ENCODE peak calls at places on chromosomes 12 and 14, in four cellular contexts. Q is HEK293T, L is GM12878, B is K562. N is an unnamed sample.

GRCh38 chr14:93731753-93732152 is 56.5 kb downstream of the PRIMA1 start:
- DNase-seq in Q (no peak), L (no peak), B (no peak), N (no peak)

GRCh38 chr14:55715889-55716288 is 135.9 kb downstream of the KTN1 start:
- DNase-seq in Q (no peak), L (no peak), B (no peak), N (no peak)

GRCh38 chr12:54606556-54606955 is 18.1 kb upstream of the PPP1R1A start:
- DNase-seq in Q (no peak), L (no peak), B (no peak), N (no peak)

GRCh38 chr12:113862570-113863454 is 103.3 kb downstream of the RBM19 start:
- DNase-seq in Q (no peak), L (peak), B (peak), N (no peak)

GRCh38 chr12:7156259-7157197 is 26.4 kb downstream of the CLSTN3 start:
- DNase-seq in Q (no peak), L (no peak), B (no peak), N (no peak)

GRCh38 chr14:69316449-69317391 is 56.8 kb downstream of the GALNT16 start:
- DNase-seq in Q (no peak), L (no peak), B (no peak), N (no peak)

GRCh38 chr12:93743999-93744689 is 67.0 kb downstream of the CRADD start:
- DNase-seq in Q (no peak), L (no peak), B (no peak), N (no peak)

GRCh38 chr12:130333341-130333740 is 4.3 kb upstream of the PIWIL1 start:
- DNase-seq in Q (no peak), L (no peak), B (no peak), N (no peak)

GRCh38 chr12:83893101-83893500 is 1019.5 kb downstream of the SLC6A15 start:
- DNase-seq in Q (no peak), L (no peak), B (no peak), N (no peak)

GRCh38 chr14:69005432-69006148 is 26.5 kb upstream of the ACTN1 start:
- DNase-seq in Q (no peak), L (no peak), B (no peak), N (peak)

GRCh38 chr12:33588082-33588712 is 148.6 kb upstream of the SYT10 start:
- DNase-seq in Q (no peak), L (no peak), B (peak), N (no peak)

GRCh38 chr14:100846309-100846859 is 20.5 kb downstream of the MEG3 start:
- DNase-seq in Q (no peak), L (no peak), B (no peak), N (no peak)

GRCh38 chr14:51157012-51157411 is 62.1 kb upstream of the TRIM9 start:
- DNase-seq in Q (peak), L (no peak), B (no peak), N (peak)

GRCh38 chr14:61438497-61438859 is 117.1 kb downstream of the PRKCH start:
- DNase-seq in Q (no peak), L (peak), B (no peak), N (no peak)

GRCh38 chr14:76931629-76932402 is 96.7 kb downstream of the IRF2BPL start:
- DNase-seq in Q (no peak), L (no peak), B (no peak), N (no peak)

GRCh38 chr12:20463920-20464524 is 95.7 kb downstream of the PDE3A start:
- DNase-seq in Q (no peak), L (no peak), B (no peak), N (peak)

GRCh38 chr12:56389215-56389850 is 26.7 kb upstream of the APOF start:
- DNase-seq in Q (no peak), L (no peak), B (no peak), N (no peak)

GRCh38 chr12:131076791-131077747 is 123.4 kb downstream of the ADGRD1 start:
- DNase-seq in Q (no peak), L (no peak), B (no peak), N (no peak)

GRCh38 chr14:28398501-28398900 is 368.1 kb upstream of the FOXG1 start:
- DNase-seq in Q (no peak), L (no peak), B (no peak), N (no peak)

GRCh38 chr12:101230547-101230946 is 20.5 kb upstream of the SLC5A8 start:
- DNase-seq in Q (no peak), L (no peak), B (no peak), N (no peak)

GRCh38 chr12:103523771-103524170 is 28.0 kb upstream of the C12orf42 start:
- DNase-seq in Q (no peak), L (no peak), B (no peak), N (no peak)

GRCh38 chr14:53615254-53615653 is 341.4 kb downstream of the BMP4 start:
- DNase-seq in Q (no peak), L (no peak), B (no peak), N (peak)

GRCh38 chr12:118436002-118436724 is 59.8 kb downstream of the SUDS3 start:
- DNase-seq in Q (no peak), L (no peak), B (peak), N (no peak)
- TF ChIP-seq SP1 in Q (no peak), L (no peak), B (no peak), N (no peak)

GRCh38 chr12:118238888-118239287 is 103.0 kb downstream of the PEBP1 start:
- DNase-seq in Q (no peak), L (peak), B (no peak), N (no peak)
- TF ChIP-seq FOXM1 in Q (no peak), L (no peak), B (no peak), N (no peak)

GRCh38 chr14:42715316-42715715 is 1108.6 kb downstream of the LRFN5 start:
- DNase-seq in Q (no peak), L (no peak), B (no peak), N (no peak)
- TF ChIP-seq SP1 in Q (no peak), L (no peak), B (no peak), N (no peak)

GRCh38 chr14:62599616-62600385 is 445.5 kb downstream of the KCNH5 start:
- DNase-seq in Q (no peak), L (no peak), B (no peak), N (no peak)
- TF ChIP-seq FOXM1 in Q (no peak), L (no peak), B (no peak), N (no peak)

DNA sequence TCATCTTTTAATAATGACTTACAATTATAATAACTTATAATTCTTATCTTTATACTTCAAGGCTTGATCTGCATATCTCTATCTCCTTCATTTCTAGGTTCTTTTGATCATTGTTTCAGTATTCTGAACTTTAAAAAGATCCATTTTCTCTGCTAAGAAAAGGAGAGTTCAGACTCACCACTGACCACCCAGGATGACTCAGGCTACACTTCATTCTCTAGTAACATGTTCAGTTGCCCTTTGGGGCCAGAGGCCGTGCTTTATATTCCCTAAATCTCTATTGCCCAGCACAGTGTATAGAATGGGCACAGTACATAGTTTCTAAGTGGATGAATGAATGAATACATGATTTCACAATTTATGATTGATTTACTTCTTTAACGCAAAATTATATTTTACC is 268.7 kb downstream of the AKAP6 start:
- DNase-seq in Q (no peak), L (no peak), B (no peak), N (no peak)
- TF ChIP-seq SP1 in Q (no peak), L (no peak), B (no peak), N (no peak)

GRCh38 chr14:40003773-40004172 is 571.5 kb upstream of the FBXO33 start:
- DNase-seq in Q (no peak), L (no peak), B (no peak), N (no peak)
- TF ChIP-seq FOXM1 in Q (no peak), L (no peak), B (no peak), N (no peak)

GRCh38 chr14:65001758-65002157 is 15.1 kb downstream of the FNTB start:
- DNase-seq in Q (no peak), L (no peak), B (no peak), N (no peak)

GRCh38 chr14:65000868-65001600 is 14.3 kb downstream of the FNTB start:
- DNase-seq in Q (no peak), L (no peak), B (no peak), N (no peak)

GRCh38 chr14:64997108-64997794 is 10.6 kb downstream of the FNTB start:
- DNase-seq in Q (no peak), L (no peak), B (no peak), N (no peak)

GRCh38 chr14:64995291-64995690 is 8.6 kb downstream of the FNTB start:
- DNase-seq in Q (no peak), L (no peak), B (no peak), N (no peak)

GRCh38 chr14:64998455-64998931 is 11.8 kb downstream of the FNTB start:
- DNase-seq in Q (no peak), L (no peak), B (no peak), N (no peak)
- TF ChIP-seq SP1 in Q (no peak), L (no peak), B (no peak), N (no peak)

GRCh38 chr14:22200977-22201605 is 387.9 kb downstream of the DAD1 start:
- DNase-seq in Q (peak), L (peak), B (peak), N (peak)
- TF ChIP-seq FOXM1 in Q (no peak), L (no peak), B (no peak), N (no peak)

GRCh38 chr12:107492393-107493134 is 193.0 kb upstream of the PWP1 start:
- DNase-seq in Q (no peak), L (no peak), B (no peak), N (peak)
- TF ChIP-seq SP1 in Q (no peak), L (no peak), B (no peak), N (no peak)